ENCODE peak calls at places on chromosomes 16 and 17, in five cellular contexts. L, T, O, E and R are unnamed samples.

GRCh38 chr16:82917886-82918595 is 291.3 kb downstream of the CDH13 start:
- DNase-seq in O (no peak), L (no peak), T (no peak), E (no peak), R (no peak)

GRCh38 chr17:47204722-47205418 is 4.3 kb upstream of the MYL4 start:
- DNase-seq in T (no peak), O (no peak), E (no peak), L (no peak), R (no peak)

GRCh38 chr17:82065638-82066303 is at the start of gene DUS1L:
- DNase-seq in E (no peak), T (peak), O (peak), L (peak), R (no peak)

GRCh38 chr17:27338536-27338985 is 44.6 kb downstream of the WSB1 start:
- DNase-seq in T (no peak), E (no peak), O (no peak), L (no peak), R (no peak)

GRCh38 chr16:53626816-53627215 is 76.8 kb downstream of the RPGRIP1L start:
- DNase-seq in E (no peak), T (no peak), O (no peak), L (no peak), R (no peak)

GRCh38 chr17:59521465-59522126 is 43.8 kb upstream of the DHX40 start:
- DNase-seq in O (peak), L (peak), T (peak), E (peak), R (peak)

GRCh38 chr17:79079421-79080200 is 5.0 kb downstream of the ENGASE start:
- DNase-seq in L (no peak), E (no peak), T (no peak), O (no peak), R (no peak)

GRCh38 chr17:2414665-2415064 is 13.8 kb upstream of the MNT start:
- DNase-seq in T (no peak), O (no peak), L (no peak), E (no peak), R (no peak)